ENCODE peak calls at places on chromosomes 6 and 20, in six cellular contexts. One of them, this sample, is unnamed.

GRCh38 chr20:35698298-35699126 is 640 bp downstream of the NFS1 start:
- DNase-seq in NCI-H774: no peak
- DNase-seq in RPMI7951: peak; percentile 29
- DNase-seq in stimulated activated CD4-positive, alpha-beta T cell treated with anti-CD3 and anti-CD28 coated beads, Interleukin-2, amount 100 ng/mL, for 24 hours: no peak
- DNase-seq in AG10803: no peak
- DNase-seq in MCF 10A: no peak
- DNase-seq in this sample: peak; percentile 45

GRCh38 chr6:26065952-26066380 is 21.3 kb upstream of the HFE start:
- DNase-seq in RPMI7951: peak; percentile 88
- DNase-seq in MCF 10A: peak; percentile 87
- DNase-seq in stimulated activated CD4-positive, alpha-beta T cell treated with anti-CD3 and anti-CD28 coated beads, Interleukin-2, amount 100 ng/mL, for 24 hours: peak; percentile 40
- DNase-seq in NCI-H774: peak; percentile 74
- DNase-seq in AG10803: peak; percentile 83
- DNase-seq in this sample: peak; percentile 86

GRCh38 chr20:38165089-38165965 is at the start of gene TGM2:
- DNase-seq in stimulated activated CD4-positive, alpha-beta T cell treated with anti-CD3 and anti-CD28 coated beads, Interleukin-2, amount 100 ng/mL, for 24 hours: peak; percentile 60
- DNase-seq in NCI-H774: peak; percentile 56
- DNase-seq in MCF 10A: peak; percentile 75
- DNase-seq in RPMI7951: peak; percentile 92
- DNase-seq in AG10803: peak; percentile 56
- DNase-seq in this sample: peak; percentile 82

GRCh38 chr6:136593748-136594490 is 43.7 kb upstream of the MAP7 start:
- DNase-seq in AG10803: peak; percentile 99
- DNase-seq in NCI-H774: no peak
- DNase-seq in stimulated activated CD4-positive, alpha-beta T cell treated with anti-CD3 and anti-CD28 coated beads, Interleukin-2, amount 100 ng/mL, for 24 hours: peak; percentile 39
- DNase-seq in MCF 10A: peak; percentile 88
- DNase-seq in RPMI7951: peak; percentile 99
- DNase-seq in this sample: peak; percentile 100

GRCh38 chr6:131744888-131745287 is 34.1 kb upstream of the CTAGE9 start:
- DNase-seq in NCI-H774: peak; percentile 28
- DNase-seq in RPMI7951: no peak
- DNase-seq in MCF 10A: no peak
- DNase-seq in AG10803: no peak
- DNase-seq in stimulated activated CD4-positive, alpha-beta T cell treated with anti-CD3 and anti-CD28 coated beads, Interleukin-2, amount 100 ng/mL, for 24 hours: no peak
- DNase-seq in this sample: no peak

GRCh38 chr20:1423625-1424106 is 30.8 kb upstream of the FKBP1A start:
- DNase-seq in stimulated activated CD4-positive, alpha-beta T cell treated with anti-CD3 and anti-CD28 coated beads, Interleukin-2, amount 100 ng/mL, for 24 hours: no peak
- DNase-seq in NCI-H774: peak; percentile 86
- DNase-seq in AG10803: peak; percentile 53
- DNase-seq in MCF 10A: peak; percentile 43
- DNase-seq in RPMI7951: peak; percentile 94
- DNase-seq in this sample: peak; percentile 93

GRCh38 chr6:33118525-33119123 is 42.8 kb downstream of the HLA-DPB1 start:
- DNase-seq in RPMI7951: peak; percentile 53
- DNase-seq in NCI-H774: peak; percentile 40
- DNase-seq in AG10803: peak; percentile 47
- DNase-seq in stimulated activated CD4-positive, alpha-beta T cell treated with anti-CD3 and anti-CD28 coated beads, Interleukin-2, amount 100 ng/mL, for 24 hours: no peak
- DNase-seq in MCF 10A: peak; percentile 62
- DNase-seq in this sample: peak; percentile 60

GRCh38 chr20:63977392-63978276 is 1.8 kb downstream of the SAMD10 start:
- DNase-seq in stimulated activated CD4-positive, alpha-beta T cell treated with anti-CD3 and anti-CD28 coated beads, Interleukin-2, amount 100 ng/mL, for 24 hours: peak; percentile 69
- DNase-seq in MCF 10A: peak; percentile 71
- DNase-seq in RPMI7951: peak; percentile 90
- DNase-seq in AG10803: peak; percentile 32
- DNase-seq in NCI-H774: no peak
- DNase-seq in this sample: peak; percentile 86

GRCh38 chr6:11766589-11767450 is 11.8 kb downstream of the ADTRP start:
- DNase-seq in MCF 10A: peak; percentile 89
- DNase-seq in RPMI7951: peak; percentile 97
- DNase-seq in stimulated activated CD4-positive, alpha-beta T cell treated with anti-CD3 and anti-CD28 coated beads, Interleukin-2, amount 100 ng/mL, for 24 hours: no peak
- DNase-seq in AG10803: peak; percentile 98
- DNase-seq in NCI-H774: no peak
- DNase-seq in this sample: peak; percentile 98

GRCh38 chr6:166530211-166531045 is 56.0 kb downstream of the RAMACL start:
- DNase-seq in stimulated activated CD4-positive, alpha-beta T cell treated with anti-CD3 and anti-CD28 coated beads, Interleukin-2, amount 100 ng/mL, for 24 hours: no peak
- DNase-seq in NCI-H774: no peak
- DNase-seq in RPMI7951: no peak
- DNase-seq in AG10803: no peak
- DNase-seq in MCF 10A: no peak
- DNase-seq in this sample: no peak

GRCh38 chr6:158684745-158685355 is 35.0 kb downstream of the SYTL3 start:
- DNase-seq in stimulated activated CD4-positive, alpha-beta T cell treated with anti-CD3 and anti-CD28 coated beads, Interleukin-2, amount 100 ng/mL, for 24 hours: no peak
- DNase-seq in RPMI7951: no peak
- DNase-seq in AG10803: peak; percentile 12
- DNase-seq in NCI-H774: no peak
- DNase-seq in MCF 10A: no peak
- DNase-seq in this sample: no peak

GRCh38 chr20:56690531-56691175 is 61.5 kb downstream of the TFAP2C start:
- DNase-seq in MCF 10A: peak; percentile 36
- DNase-seq in RPMI7951: no peak
- DNase-seq in AG10803: no peak
- DNase-seq in stimulated activated CD4-positive, alpha-beta T cell treated with anti-CD3 and anti-CD28 coated beads, Interleukin-2, amount 100 ng/mL, for 24 hours: no peak
- DNase-seq in NCI-H774: no peak
- DNase-seq in this sample: no peak